ENCODE peak calls at places on chromosomes 6 and 20, in eight cellular contexts. Y is choroid plexus epithelial cell, R is ovary, K is astrocyte of the cerebellum, O is adrenal gland, D is esophagus squamous epithelium, G is GM06990, X is fibroblast of lung. V is an unnamed sample.
A peak's percentile ranks its signal among the peaks of the same experiment; 100 is the strongest.

GRCh38 chr20:44104807-44105517 is 82.0 kb downstream of the JPH2 start:
- DNase-seq in Y (peak; percentile 88), R (no peak), K (peak; percentile 65), O (peak; percentile 51), D (no peak), G (no peak), X (peak; percentile 83), V (peak; percentile 58)

GRCh38 chr6:169707772-169708171 is 5.8 kb downstream of the C6orf120 start:
- DNase-seq in Y (no peak), R (no peak), K (no peak), O (no peak), D (no peak), G (no peak), X (no peak), V (no peak)

GRCh38 chr6:42276008-42276890 is 58.6 kb upstream of the MRPS10 start:
- DNase-seq in Y (peak; percentile 73), R (peak; percentile 65), K (no peak), O (no peak), D (no peak), G (no peak), X (no peak), V (peak; percentile 45)

GRCh38 chr6:144767066-144767465 is 481.9 kb downstream of the UTRN start:
- DNase-seq in Y (no peak), R (no peak), K (no peak), O (no peak), D (no peak), G (no peak), X (no peak), V (no peak)

GRCh38 chr20:62040933-62041332 is 24.7 kb downstream of the TAF4 start:
- DNase-seq in Y (no peak), R (no peak), K (no peak), O (no peak), D (no peak), G (no peak), X (no peak), V (no peak)

GRCh38 chr6:116633685-116634084 is 17.4 kb downstream of the RSPH4A start:
- DNase-seq in Y (peak; percentile 18), R (no peak), K (no peak), O (no peak), D (no peak), G (no peak), X (no peak), V (no peak)

GRCh38 chr20:20267685-20268429 is 100.0 kb upstream of the INSM1 start:
- DNase-seq in Y (no peak), R (no peak), K (no peak), O (no peak), D (no peak), G (no peak), X (no peak), V (no peak)

GRCh38 chr20:48295966-48296421 is 510.7 kb upstream of the SULF2 start:
- DNase-seq in Y (peak; percentile 80), R (no peak), K (no peak), O (no peak), D (no peak), G (no peak), X (peak; percentile 81), V (no peak)

GRCh38 chr6:36127462-36128016 is 2.8 kb upstream of the MAPK13 start:
- DNase-seq in Y (peak; percentile 84), R (no peak), K (no peak), O (peak; percentile 94), D (no peak), G (no peak), X (peak; percentile 79), V (peak; percentile 36)

GRCh38 chr6:138540468-138540867 is 41.2 kb upstream of the NHSL1 start:
- DNase-seq in Y (peak; percentile 94), R (no peak), K (peak; percentile 81), O (no peak), D (no peak), G (no peak), X (peak; percentile 95), V (peak; percentile 78)

GRCh38 chr6:112640895-112641294 is 293.8 kb downstream of the RFPL4B start:
- DNase-seq in Y (peak; percentile 79), R (no peak), K (peak; percentile 66), O (no peak), D (no peak), G (no peak), X (peak; percentile 95), V (peak; percentile 68)

GRCh38 chr6:136483906-136484305 is 66.3 kb downstream of the MAP7 start:
- DNase-seq in Y (no peak), R (no peak), K (no peak), O (no peak), D (no peak), G (no peak), X (no peak), V (no peak)

GRCh38 chr6:137852346-137852745 is 14.7 kb upstream of the TNFAIP3 start:
- DNase-seq in Y (no peak), R (no peak), K (no peak), O (no peak), D (no peak), G (no peak), X (peak; percentile 66), V (peak; percentile 36)

GRCh38 chr20:10924628-10925266 is 250.9 kb upstream of the JAG1 start:
- DNase-seq in Y (peak; percentile 81), R (no peak), K (no peak), O (no peak), D (no peak), G (no peak), X (peak; percentile 87), V (peak; percentile 93)

GRCh38 chr6:33161354-33162320 is 30.6 kb downstream of the COL11A2 start:
- DNase-seq in Y (peak; percentile 56), R (peak; percentile 79), K (no peak), O (peak; percentile 81), D (no peak), G (peak; percentile 79), X (peak; percentile 53), V (no peak)

GRCh38 chr20:36881888-36882287 is 6.0 kb downstream of the TLDC2 start:
- DNase-seq in Y (no peak), R (no peak), K (no peak), O (no peak), D (no peak), G (no peak), X (peak; percentile 32), V (no peak)

GRCh38 chr6:165644586-165645266 is 18.3 kb downstream of the PDE10A start:
- DNase-seq in Y (no peak), R (no peak), K (no peak), O (no peak), D (no peak), G (no peak), X (no peak), V (no peak)

DNA sequence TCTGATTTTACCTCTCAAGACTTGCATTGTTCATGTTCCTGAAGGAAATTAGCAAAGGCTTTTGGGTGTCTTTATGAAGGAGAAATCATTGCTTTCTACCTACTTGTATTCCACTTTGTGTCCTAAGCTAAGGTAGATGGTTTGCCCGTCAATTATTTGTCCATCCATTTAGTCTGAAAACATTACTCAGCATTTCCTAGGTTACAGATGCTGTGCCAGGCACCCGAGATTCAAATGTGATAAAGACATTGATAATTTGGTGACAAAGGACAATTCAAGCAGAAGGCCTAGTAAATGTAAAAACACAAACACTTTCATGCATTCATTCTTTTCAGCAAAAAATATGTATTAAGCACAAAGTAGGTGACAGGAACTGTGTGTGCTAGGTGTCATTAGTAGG is 251.1 kb downstream of the FARS2 start:
- DNase-seq in Y (no peak), R (no peak), K (no peak), O (no peak), D (no peak), G (no peak), X (no peak), V (no peak)
- H3K4me3 ChIP-seq in Y (no peak overlapping the region), R (no peak overlapping the region), K (no peak overlapping the region), O (no peak overlapping the region), D (no peak overlapping the region), G (no peak overlapping the region), X (no peak overlapping the region), V (no peak overlapping the region)

GRCh38 chr6:98832282-98833100 is 1.9 kb upstream of the POU3F2 start:
- DNase-seq in Y (peak; percentile 47), R (no peak), K (no peak), O (peak; percentile 41), D (no peak), G (no peak), X (peak; percentile 95), V (peak; percentile 26)
- H3K4me3 ChIP-seq in Y (no peak overlapping the region), R (peak overlapping the region; percentile 58), K (peak overlapping the region; percentile 59), O (no peak overlapping the region), D (no peak overlapping the region), G (no peak overlapping the region), X (peak overlapping the region; percentile 46), V (peak overlapping the region; percentile 46)

GRCh38 chr6:124226396-124226795 is 422.7 kb downstream of the NKAIN2 start:
- DNase-seq in Y (peak; percentile 87), R (no peak), K (peak; percentile 66), O (no peak), D (no peak), G (no peak), X (peak; percentile 72), V (peak; percentile 66)

GRCh38 chr6:124223596-124223995 is 419.9 kb downstream of the NKAIN2 start:
- DNase-seq in Y (peak; percentile 91), R (no peak), K (peak; percentile 40), O (no peak), D (no peak), G (no peak), X (peak; percentile 80), V (peak; percentile 81)
- H3K4me3 ChIP-seq in Y (no peak overlapping the region), R (no peak overlapping the region), K (no peak overlapping the region), O (no peak overlapping the region), D (no peak overlapping the region), G (no peak overlapping the region), X (no peak overlapping the region), V (no peak overlapping the region)

GRCh38 chr6:83053678-83054077 is 12.0 kb downstream of the UBE3D start:
- DNase-seq in Y (no peak), R (no peak), K (no peak), O (no peak), D (no peak), G (no peak), X (no peak), V (no peak)

GRCh38 chr6:83051386-83052172 is 14.1 kb downstream of the UBE3D start:
- DNase-seq in Y (no peak), R (no peak), K (no peak), O (no peak), D (no peak), G (no peak), X (no peak), V (no peak)

GRCh38 chr6:83057705-83058321 is 7.8 kb downstream of the UBE3D start:
- DNase-seq in Y (peak; percentile 75), R (peak; percentile 28), K (no peak), O (peak; percentile 48), D (no peak), G (no peak), X (peak; percentile 26), V (no peak)

GRCh38 chr6:83055366-83055964 is 10.2 kb downstream of the UBE3D start:
- DNase-seq in Y (peak; percentile 67), R (peak; percentile 40), K (no peak), O (peak; percentile 53), D (no peak), G (no peak), X (peak; percentile 19), V (no peak)
- H3K4me3 ChIP-seq in Y (no peak overlapping the region), R (no peak overlapping the region), K (no peak overlapping the region), O (no peak overlapping the region), D (no peak overlapping the region), G (no peak overlapping the region), X (no peak overlapping the region), V (no peak overlapping the region)

DNA sequence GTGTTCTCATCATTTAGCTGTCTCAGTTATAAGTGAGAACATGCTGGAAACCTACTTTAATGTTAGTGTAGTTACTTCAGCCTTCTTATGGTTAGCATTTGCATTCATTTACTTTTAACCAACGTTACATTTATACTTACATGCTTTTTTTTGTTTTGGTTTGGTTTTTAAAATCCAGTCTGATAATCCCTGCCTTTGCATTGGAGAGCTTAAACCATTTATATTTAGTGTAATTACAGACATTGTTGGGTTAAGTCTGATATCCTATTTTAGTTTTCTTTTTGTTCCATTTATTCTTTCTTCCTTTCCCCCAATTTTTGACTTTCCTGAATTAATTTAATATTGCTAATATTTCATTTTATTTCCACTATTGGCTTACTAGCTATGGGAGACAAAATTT is 70.2 kb downstream of the AIG1 start:
- DNase-seq in Y (no peak), R (no peak), K (no peak), O (no peak), D (no peak), G (no peak), X (no peak), V (no peak)
- H3K4me3 ChIP-seq in Y (no peak overlapping the region), R (no peak overlapping the region), K (no peak overlapping the region), O (no peak overlapping the region), D (no peak overlapping the region), G (no peak overlapping the region), X (no peak overlapping the region), V (no peak overlapping the region)